ENCODE peak calls at places on chromosomes 7 and 10, in ten cellular contexts. One of them, this sample, is unnamed.

GRCh38 chr10:101066146-101066889 is 4.5 kb downstream of the KAZALD1 start:
- DNase-seq in cardiac fibroblast: peak
- DNase-seq in cardiac muscle cell: peak
- DNase-seq in stimulated activated CD4-positive, alpha-beta T cell treated with anti-CD3 and anti-CD28 coated beads, Interleukin-1b, Interleukin-23, amount 100 ng/mL, for 1 hour: no peak
- DNase-seq in NCI-H1105: peak
- DNase-seq in foreskin keratinocyte: no peak
- DNase-seq in left cardiac atrium: peak
- DNase-seq in B cell: peak
- DNase-seq in HuH-7.5: peak
- DNase-seq in cerebellar cortex: peak
- DNase-seq in this sample: peak

GRCh38 chr7:98653601-98654310 is 36.7 kb downstream of the NPTX2 start:
- DNase-seq in foreskin keratinocyte: no peak
- DNase-seq in left cardiac atrium: no peak
- DNase-seq in cerebellar cortex: no peak
- DNase-seq in stimulated activated CD4-positive, alpha-beta T cell treated with anti-CD3 and anti-CD28 coated beads, Interleukin-1b, Interleukin-23, amount 100 ng/mL, for 1 hour: no peak
- DNase-seq in B cell: no peak
- DNase-seq in cardiac muscle cell: no peak
- DNase-seq in HuH-7.5: no peak
- DNase-seq in cardiac fibroblast: no peak
- DNase-seq in NCI-H1105: no peak
- DNase-seq in this sample: no peak

GRCh38 chr7:37921340-37921805 is 933 bp downstream of the EPDR1 start:
- DNase-seq in cardiac muscle cell: peak
- DNase-seq in B cell: peak
- DNase-seq in cardiac fibroblast: peak
- DNase-seq in cerebellar cortex: peak
- DNase-seq in stimulated activated CD4-positive, alpha-beta T cell treated with anti-CD3 and anti-CD28 coated beads, Interleukin-1b, Interleukin-23, amount 100 ng/mL, for 1 hour: no peak
- DNase-seq in NCI-H1105: peak
- DNase-seq in foreskin keratinocyte: no peak
- DNase-seq in HuH-7.5: no peak
- DNase-seq in left cardiac atrium: peak
- DNase-seq in this sample: peak

GRCh38 chr7:148261996-148262688 is 328.4 kb upstream of the C7orf33 start:
- DNase-seq in B cell: no peak
- DNase-seq in HuH-7.5: no peak
- DNase-seq in cardiac muscle cell: no peak
- DNase-seq in cardiac fibroblast: no peak
- DNase-seq in stimulated activated CD4-positive, alpha-beta T cell treated with anti-CD3 and anti-CD28 coated beads, Interleukin-1b, Interleukin-23, amount 100 ng/mL, for 1 hour: no peak
- DNase-seq in left cardiac atrium: no peak
- DNase-seq in foreskin keratinocyte: no peak
- DNase-seq in cerebellar cortex: no peak
- DNase-seq in NCI-H1105: no peak
- DNase-seq in this sample: no peak

GRCh38 chr7:33721895-33722294 is 183.4 kb upstream of the BMPER start:
- DNase-seq in cerebellar cortex: no peak
- DNase-seq in NCI-H1105: no peak
- DNase-seq in cardiac muscle cell: no peak
- DNase-seq in foreskin keratinocyte: no peak
- DNase-seq in stimulated activated CD4-positive, alpha-beta T cell treated with anti-CD3 and anti-CD28 coated beads, Interleukin-1b, Interleukin-23, amount 100 ng/mL, for 1 hour: no peak
- DNase-seq in HuH-7.5: no peak
- DNase-seq in left cardiac atrium: no peak
- DNase-seq in B cell: no peak
- DNase-seq in cardiac fibroblast: no peak
- DNase-seq in this sample: no peak

GRCh38 chr10:102665904-102666509 is 21.7 kb downstream of the TRIM8 start:
- DNase-seq in cardiac fibroblast: no peak
- DNase-seq in foreskin keratinocyte: no peak
- DNase-seq in HuH-7.5: no peak
- DNase-seq in cerebellar cortex: no peak
- DNase-seq in stimulated activated CD4-positive, alpha-beta T cell treated with anti-CD3 and anti-CD28 coated beads, Interleukin-1b, Interleukin-23, amount 100 ng/mL, for 1 hour: no peak
- DNase-seq in left cardiac atrium: no peak
- DNase-seq in cardiac muscle cell: no peak
- DNase-seq in B cell: no peak
- DNase-seq in NCI-H1105: no peak
- DNase-seq in this sample: no peak

GRCh38 chr10:90674927-90675326 is 182.9 kb downstream of the HTR7 start:
- DNase-seq in NCI-H1105: no peak
- DNase-seq in stimulated activated CD4-positive, alpha-beta T cell treated with anti-CD3 and anti-CD28 coated beads, Interleukin-1b, Interleukin-23, amount 100 ng/mL, for 1 hour: no peak
- DNase-seq in foreskin keratinocyte: peak
- DNase-seq in left cardiac atrium: peak
- DNase-seq in B cell: no peak
- DNase-seq in HuH-7.5: no peak
- DNase-seq in cardiac muscle cell: no peak
- DNase-seq in cardiac fibroblast: peak
- DNase-seq in cerebellar cortex: no peak
- DNase-seq in this sample: no peak

GRCh38 chr10:130020651-130021372 is 56.7 kb upstream of the EBF3 start:
- DNase-seq in HuH-7.5: no peak
- DNase-seq in cardiac muscle cell: peak
- DNase-seq in cerebellar cortex: no peak
- DNase-seq in left cardiac atrium: no peak
- DNase-seq in foreskin keratinocyte: peak
- DNase-seq in stimulated activated CD4-positive, alpha-beta T cell treated with anti-CD3 and anti-CD28 coated beads, Interleukin-1b, Interleukin-23, amount 100 ng/mL, for 1 hour: no peak
- DNase-seq in B cell: no peak
- DNase-seq in NCI-H1105: no peak
- DNase-seq in cardiac fibroblast: no peak
- DNase-seq in this sample: no peak

GRCh38 chr7:131509781-131510180 is 46.6 kb downstream of the PODXL start:
- DNase-seq in foreskin keratinocyte: no peak
- DNase-seq in left cardiac atrium: no peak
- DNase-seq in B cell: no peak
- DNase-seq in cardiac fibroblast: no peak
- DNase-seq in HuH-7.5: no peak
- DNase-seq in stimulated activated CD4-positive, alpha-beta T cell treated with anti-CD3 and anti-CD28 coated beads, Interleukin-1b, Interleukin-23, amount 100 ng/mL, for 1 hour: no peak
- DNase-seq in cerebellar cortex: no peak
- DNase-seq in cardiac muscle cell: no peak
- DNase-seq in NCI-H1105: no peak
- DNase-seq in this sample: peak

GRCh38 chr7:111238891-111239290 is 148.0 kb downstream of the LRRN3 start:
- DNase-seq in foreskin keratinocyte: no peak
- DNase-seq in cardiac muscle cell: no peak
- DNase-seq in cardiac fibroblast: peak
- DNase-seq in left cardiac atrium: no peak
- DNase-seq in HuH-7.5: no peak
- DNase-seq in B cell: no peak
- DNase-seq in stimulated activated CD4-positive, alpha-beta T cell treated with anti-CD3 and anti-CD28 coated beads, Interleukin-1b, Interleukin-23, amount 100 ng/mL, for 1 hour: no peak
- DNase-seq in NCI-H1105: no peak
- DNase-seq in cerebellar cortex: no peak
- DNase-seq in this sample: no peak

GRCh38 chr10:101961591-101962498 is 94.1 kb downstream of the ARMH3 start:
- DNase-seq in HuH-7.5: no peak
- DNase-seq in cerebellar cortex: no peak
- DNase-seq in stimulated activated CD4-positive, alpha-beta T cell treated with anti-CD3 and anti-CD28 coated beads, Interleukin-1b, Interleukin-23, amount 100 ng/mL, for 1 hour: no peak
- DNase-seq in left cardiac atrium: peak
- DNase-seq in foreskin keratinocyte: no peak
- DNase-seq in NCI-H1105: no peak
- DNase-seq in B cell: no peak
- DNase-seq in cardiac muscle cell: no peak
- DNase-seq in cardiac fibroblast: peak
- DNase-seq in this sample: no peak

GRCh38 chr7:85554294-85554877 is 367.5 kb upstream of the SEMA3D start:
- DNase-seq in HuH-7.5: peak
- DNase-seq in cardiac fibroblast: peak
- DNase-seq in foreskin keratinocyte: peak
- DNase-seq in NCI-H1105: peak
- DNase-seq in stimulated activated CD4-positive, alpha-beta T cell treated with anti-CD3 and anti-CD28 coated beads, Interleukin-1b, Interleukin-23, amount 100 ng/mL, for 1 hour: no peak
- DNase-seq in cerebellar cortex: peak
- DNase-seq in B cell: peak
- DNase-seq in left cardiac atrium: no peak
- DNase-seq in cardiac muscle cell: peak
- DNase-seq in this sample: no peak

GRCh38 chr10:810351-810846 is 120.9 kb upstream of the DIP2C start:
- DNase-seq in HuH-7.5: peak
- DNase-seq in stimulated activated CD4-positive, alpha-beta T cell treated with anti-CD3 and anti-CD28 coated beads, Interleukin-1b, Interleukin-23, amount 100 ng/mL, for 1 hour: no peak
- DNase-seq in foreskin keratinocyte: no peak
- DNase-seq in B cell: no peak
- DNase-seq in NCI-H1105: peak
- DNase-seq in left cardiac atrium: no peak
- DNase-seq in cardiac fibroblast: peak
- DNase-seq in cardiac muscle cell: peak
- DNase-seq in cerebellar cortex: peak
- DNase-seq in this sample: no peak

GRCh38 chr10:99872367-99873162 is 90.1 kb downstream of the ABCC2 start:
- DNase-seq in left cardiac atrium: no peak
- DNase-seq in cardiac fibroblast: peak
- DNase-seq in cardiac muscle cell: no peak
- DNase-seq in B cell: no peak
- DNase-seq in NCI-H1105: no peak
- DNase-seq in cerebellar cortex: no peak
- DNase-seq in foreskin keratinocyte: no peak
- DNase-seq in HuH-7.5: no peak
- DNase-seq in stimulated activated CD4-positive, alpha-beta T cell treated with anti-CD3 and anti-CD28 coated beads, Interleukin-1b, Interleukin-23, amount 100 ng/mL, for 1 hour: no peak
- DNase-seq in this sample: no peak

GRCh38 chr7:152860302-152860701 is 100.8 kb downstream of the ACTR3B start:
- DNase-seq in cardiac fibroblast: no peak
- DNase-seq in B cell: no peak
- DNase-seq in stimulated activated CD4-positive, alpha-beta T cell treated with anti-CD3 and anti-CD28 coated beads, Interleukin-1b, Interleukin-23, amount 100 ng/mL, for 1 hour: no peak
- DNase-seq in foreskin keratinocyte: no peak
- DNase-seq in cerebellar cortex: no peak
- DNase-seq in NCI-H1105: no peak
- DNase-seq in left cardiac atrium: no peak
- DNase-seq in cardiac muscle cell: no peak
- DNase-seq in HuH-7.5: no peak
- DNase-seq in this sample: no peak

GRCh38 chr10:3400368-3400767 is 227.8 kb upstream of the PITRM1 start:
- DNase-seq in NCI-H1105: no peak
- DNase-seq in B cell: no peak
- DNase-seq in stimulated activated CD4-positive, alpha-beta T cell treated with anti-CD3 and anti-CD28 coated beads, Interleukin-1b, Interleukin-23, amount 100 ng/mL, for 1 hour: no peak
- DNase-seq in left cardiac atrium: no peak
- DNase-seq in HuH-7.5: no peak
- DNase-seq in cardiac fibroblast: peak
- DNase-seq in cerebellar cortex: no peak
- DNase-seq in foreskin keratinocyte: no peak
- DNase-seq in cardiac muscle cell: no peak
- DNase-seq in this sample: no peak

GRCh38 chr10:88804083-88804812 is 1.7 kb downstream of the LIPM start:
- DNase-seq in B cell: no peak
- DNase-seq in cerebellar cortex: no peak
- DNase-seq in stimulated activated CD4-positive, alpha-beta T cell treated with anti-CD3 and anti-CD28 coated beads, Interleukin-1b, Interleukin-23, amount 100 ng/mL, for 1 hour: no peak
- DNase-seq in left cardiac atrium: no peak
- DNase-seq in foreskin keratinocyte: peak
- DNase-seq in NCI-H1105: no peak
- DNase-seq in HuH-7.5: no peak
- DNase-seq in cardiac muscle cell: no peak
- DNase-seq in cardiac fibroblast: no peak
- DNase-seq in this sample: no peak

GRCh38 chr10:104143829-104144228 is 21.9 kb downstream of the SFR1 start:
- DNase-seq in HuH-7.5: no peak
- DNase-seq in cerebellar cortex: no peak
- DNase-seq in B cell: peak
- DNase-seq in cardiac muscle cell: no peak
- DNase-seq in stimulated activated CD4-positive, alpha-beta T cell treated with anti-CD3 and anti-CD28 coated beads, Interleukin-1b, Interleukin-23, amount 100 ng/mL, for 1 hour: no peak
- DNase-seq in foreskin keratinocyte: no peak
- DNase-seq in cardiac fibroblast: no peak
- DNase-seq in left cardiac atrium: no peak
- DNase-seq in NCI-H1105: no peak
- DNase-seq in this sample: no peak

GRCh38 chr7:66557214-66558200 is 71.2 kb upstream of the KCTD7 start:
- DNase-seq in NCI-H1105: peak
- DNase-seq in stimulated activated CD4-positive, alpha-beta T cell treated with anti-CD3 and anti-CD28 coated beads, Interleukin-1b, Interleukin-23, amount 100 ng/mL, for 1 hour: peak
- DNase-seq in HuH-7.5: peak
- DNase-seq in B cell: peak
- DNase-seq in cardiac muscle cell: peak
- DNase-seq in cardiac fibroblast: peak
- DNase-seq in cerebellar cortex: peak
- DNase-seq in left cardiac atrium: peak
- DNase-seq in foreskin keratinocyte: no peak
- DNase-seq in this sample: peak

GRCh38 chr10:85558533-85558932 is 808.1 kb downstream of the GRID1 start:
- DNase-seq in stimulated activated CD4-positive, alpha-beta T cell treated with anti-CD3 and anti-CD28 coated beads, Interleukin-1b, Interleukin-23, amount 100 ng/mL, for 1 hour: no peak
- DNase-seq in cardiac fibroblast: no peak
- DNase-seq in NCI-H1105: no peak
- DNase-seq in left cardiac atrium: no peak
- DNase-seq in HuH-7.5: no peak
- DNase-seq in foreskin keratinocyte: no peak
- DNase-seq in B cell: no peak
- DNase-seq in cerebellar cortex: no peak
- DNase-seq in cardiac muscle cell: no peak
- DNase-seq in this sample: no peak

GRCh38 chr10:68297264-68297663 is 34.6 kb upstream of the HNRNPH3 start:
- DNase-seq in cardiac fibroblast: no peak
- DNase-seq in stimulated activated CD4-positive, alpha-beta T cell treated with anti-CD3 and anti-CD28 coated beads, Interleukin-1b, Interleukin-23, amount 100 ng/mL, for 1 hour: no peak
- DNase-seq in foreskin keratinocyte: no peak
- DNase-seq in cardiac muscle cell: peak
- DNase-seq in HuH-7.5: no peak
- DNase-seq in NCI-H1105: no peak
- DNase-seq in left cardiac atrium: no peak
- DNase-seq in B cell: no peak
- DNase-seq in cerebellar cortex: no peak
- DNase-seq in this sample: no peak

GRCh38 chr7:8436965-8437364 is 3.6 kb downstream of the NXPH1 start:
- DNase-seq in NCI-H1105: no peak
- DNase-seq in HuH-7.5: peak
- DNase-seq in stimulated activated CD4-positive, alpha-beta T cell treated with anti-CD3 and anti-CD28 coated beads, Interleukin-1b, Interleukin-23, amount 100 ng/mL, for 1 hour: no peak
- DNase-seq in foreskin keratinocyte: no peak
- DNase-seq in B cell: peak
- DNase-seq in cerebellar cortex: peak
- DNase-seq in cardiac muscle cell: peak
- DNase-seq in cardiac fibroblast: peak
- DNase-seq in left cardiac atrium: no peak
- DNase-seq in this sample: no peak

GRCh38 chr10:108427081-108427480 is 1262.6 kb upstream of the SORCS1 start:
- DNase-seq in cardiac fibroblast: no peak
- DNase-seq in B cell: no peak
- DNase-seq in foreskin keratinocyte: no peak
- DNase-seq in cerebellar cortex: no peak
- DNase-seq in HuH-7.5: no peak
- DNase-seq in stimulated activated CD4-positive, alpha-beta T cell treated with anti-CD3 and anti-CD28 coated beads, Interleukin-1b, Interleukin-23, amount 100 ng/mL, for 1 hour: no peak
- DNase-seq in left cardiac atrium: no peak
- DNase-seq in NCI-H1105: no peak
- DNase-seq in cardiac muscle cell: no peak
- DNase-seq in this sample: no peak

This sample was measured in Right ventricle myocardium inferior.